ENCODE peak calls at places on chromosomes 4 and X, in four cellular contexts. F is IMR-90, H is K562, V is endothelial cell of umbilical vein. P is an unnamed sample. For H3K9me1, the result is how much of the 10 kb centered on the place peaks cover.

GRCh38 chrX:25206761-25207160 is 191.0 kb upstream of the ARX start:
- DNase-seq in F (peak), H (no peak), V (no peak), P (peak)

GRCh38 chrX:123481908-123482873 is 250.7 kb downstream of the THOC2 start:
- DNase-seq in F (peak), H (no peak), V (no peak), P (no peak)

GRCh38 chrX:133350751-133351150 is 64.5 kb downstream of the GPC4 start:
- DNase-seq in F (no peak), H (no peak), V (no peak), P (no peak)

GRCh38 chrX:54496517-54496852 is 451 bp upstream of the FGD1 start:
- DNase-seq in F (no peak), H (no peak), V (peak), P (no peak)

GRCh38 chrX:152276277-152276676 is 137.9 kb upstream of the MAGEA10 start:
- DNase-seq in F (no peak), H (no peak), V (no peak), P (peak)

GRCh38 chr4:71564775-71565174 is 219.1 kb downstream of the GC start:
- DNase-seq in F (no peak), H (no peak), V (no peak), P (no peak)

GRCh38 chr4:2365054-2365912 is 53.2 kb downstream of the ZFYVE28 start:
- DNase-seq in F (no peak), H (peak), V (no peak), P (no peak)

GRCh38 chr4:53601251-53601764 is 10.0 kb upstream of the LNX1 start:
- DNase-seq in F (no peak), H (no peak), V (peak), P (no peak)

GRCh38 chr4:177400030-177400429 is 42.2 kb downstream of the AGA start:
- DNase-seq in F (peak), H (no peak), V (no peak), P (no peak)

GRCh38 chrX:41334866-41335589 is 1.1 kb downstream of the DDX3X start:
- DNase-seq in F (peak), H (peak), V (peak), P (no peak)

GRCh38 chr4:21790437-21791029 is 158.0 kb downstream of the KCNIP4 start:
- DNase-seq in F (peak), H (peak), V (peak), P (no peak)

GRCh38 chr4:138707746-138708145 is 307.8 kb upstream of the NOCT start:
- DNase-seq in F (peak), H (no peak), V (no peak), P (no peak)

GRCh38 chr4:40586729-40587128 is 42.9 kb downstream of the RBM47 start:
- DNase-seq in F (no peak), H (no peak), V (no peak), P (no peak)

GRCh38 chr4:184066584-184067300 is 150.9 kb downstream of the ENPP6 start:
- DNase-seq in F (no peak), H (no peak), V (no peak), P (no peak)

GRCh38 chr4:70651864-70652506 is 14.3 kb downstream of the JCHAIN start:
- DNase-seq in F (peak), H (no peak), V (peak), P (no peak)

GRCh38 chrX:44731160-44731559 is 112.7 kb upstream of the DUSP21 start:
- DNase-seq in F (peak), H (no peak), V (no peak), P (peak)

GRCh38 chr4:4913628-4914027 is 54.2 kb downstream of the MSX1 start:
- DNase-seq in F (no peak), H (no peak), V (no peak), P (no peak)

GRCh38 chr4:176844448-176844847 is 51.7 kb upstream of the VEGFC start:
- DNase-seq in F (no peak), H (no peak), V (no peak), P (no peak)

GRCh38 chrX:70268034-70268433 is at the start of gene ARR3:
- DNase-seq in F (no peak), H (no peak), V (no peak), P (no peak)

GRCh38 chr4:104890598-104890997 is 256.1 kb upstream of the TET2 start:
- DNase-seq in F (no peak), H (no peak), V (no peak), P (no peak)

GRCh38 chr4:150251752-150252190 is 173.5 kb downstream of the DCLK2 start:
- DNase-seq in F (no peak), H (no peak), V (no peak), P (no peak)

GRCh38 chr4:8083086-8083825 is 75.4 kb downstream of the ABLIM2 start:
- DNase-seq in F (no peak), H (no peak), V (no peak), P (no peak)

GRCh38 chr4:163107754-163108153 is 58.9 kb downstream of the NAF1 start:
- DNase-seq in F (peak), H (no peak), V (peak), P (no peak)

GRCh38 chr4:153242848-153243324 is 38.6 kb downstream of the TRIM2 start:
- DNase-seq in F (no peak), H (no peak), V (no peak), P (no peak)

GRCh38 chrX:34341258-34341657 is 209.1 kb upstream of the FAM47A start:
- DNase-seq in F (no peak), H (no peak), V (peak), P (no peak)

GRCh38 chrX:28178206-28178605 is 197.0 kb upstream of the DCAF8L1 start:
- DNase-seq in F (no peak), H (no peak), V (no peak), P (no peak)

GRCh38 chr4:18568600-18568999 is 547.0 kb upstream of the LCORL start:
- DNase-seq in F (no peak), H (no peak), V (peak), P (no peak)

GRCh38 chrX:43717161-43717560 is 61.1 kb downstream of the MAOA start:
- DNase-seq in F (no peak), H (no peak), V (no peak), P (peak)

GRCh38 chrX:17878028-17878670 is 17.1 kb upstream of the RAI2 start:
- DNase-seq in F (no peak), H (no peak), V (no peak), P (no peak)

GRCh38 chr4:135050086-135050717 is 848.6 kb upstream of the PABPC4L start:
- DNase-seq in F (no peak), H (no peak), V (no peak), P (no peak)

GRCh38 chr4:3248811-3249661 is at the start of gene MSANTD1:
- DNase-seq in F (peak), H (peak), V (no peak), P (no peak)

GRCh38 chrX:54413753-54414152 is 26.5 kb upstream of the TSR2 start:
- DNase-seq in F (no peak), H (no peak), V (no peak), P (no peak)

GRCh38 chrX:24341795-24342194 is 18.6 kb upstream of the SUPT20HL1 start:
- DNase-seq in F (peak), H (no peak), V (peak), P (no peak)

DNA sequence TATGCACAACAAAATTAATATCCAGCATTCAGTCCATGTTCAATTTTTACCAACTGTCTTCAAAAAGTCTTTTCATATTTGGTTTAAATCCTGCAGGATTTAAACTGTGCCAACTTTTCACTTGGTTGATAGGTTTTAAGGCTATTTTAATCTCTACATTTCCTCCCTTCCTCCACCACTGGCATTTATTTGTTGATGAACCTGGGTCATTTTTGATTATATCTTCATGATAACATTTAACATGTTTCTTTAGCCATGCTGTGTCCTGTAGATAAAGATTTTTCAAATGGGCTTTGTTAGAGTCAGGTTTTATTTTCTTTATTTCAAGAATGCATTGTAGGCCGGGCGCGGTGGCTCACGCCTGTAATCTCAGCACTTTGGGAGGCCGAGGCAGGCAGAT is 216.4 kb downstream of the ARHGAP10 start:
- DNase-seq in F (no peak), H (no peak), V (peak), P (no peak)
- H3K9me1 ChIP-seq in F (under half), H (under half), V (under half), P (under half)

DNA sequence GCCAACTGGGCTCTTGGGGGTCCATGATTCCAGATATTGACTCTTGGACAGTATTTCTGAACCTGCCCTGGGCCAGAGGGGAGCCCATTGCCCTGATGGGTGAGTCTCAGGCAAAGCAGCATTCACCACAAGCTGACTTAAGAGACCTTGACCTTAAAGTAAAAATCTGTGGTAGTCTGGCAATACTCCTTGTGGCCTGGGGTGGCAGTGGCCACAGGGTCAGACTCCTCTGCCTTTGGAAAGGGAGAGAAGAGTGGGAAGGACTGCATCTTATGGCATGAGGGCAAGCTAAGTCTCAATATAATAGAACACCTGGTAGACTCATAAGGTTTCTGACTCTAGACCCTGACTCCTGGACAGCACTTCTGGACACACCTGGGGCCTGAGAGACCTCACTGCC is 340.3 kb upstream of the MAD2L1 start:
- DNase-seq in F (no peak), H (no peak), V (no peak), P (no peak)
- H3K9me1 ChIP-seq in F (under half), H (under half), V (under half), P (under half)

GRCh38 chr4:67288964-67289363 is 256.3 kb downstream of the CENPC start:
- DNase-seq in F (no peak), H (peak), V (no peak), P (no peak)

GRCh38 chr4:67291639-67292038 is 253.7 kb downstream of the CENPC start:
- DNase-seq in F (no peak), H (no peak), V (no peak), P (no peak)

GRCh38 chr4:67286724-67287123 is 258.6 kb downstream of the CENPC start:
- DNase-seq in F (no peak), H (no peak), V (no peak), P (no peak)

GRCh38 chr4:67292649-67293048 is 252.7 kb downstream of the CENPC start:
- DNase-seq in F (no peak), H (no peak), V (no peak), P (no peak)

DNA sequence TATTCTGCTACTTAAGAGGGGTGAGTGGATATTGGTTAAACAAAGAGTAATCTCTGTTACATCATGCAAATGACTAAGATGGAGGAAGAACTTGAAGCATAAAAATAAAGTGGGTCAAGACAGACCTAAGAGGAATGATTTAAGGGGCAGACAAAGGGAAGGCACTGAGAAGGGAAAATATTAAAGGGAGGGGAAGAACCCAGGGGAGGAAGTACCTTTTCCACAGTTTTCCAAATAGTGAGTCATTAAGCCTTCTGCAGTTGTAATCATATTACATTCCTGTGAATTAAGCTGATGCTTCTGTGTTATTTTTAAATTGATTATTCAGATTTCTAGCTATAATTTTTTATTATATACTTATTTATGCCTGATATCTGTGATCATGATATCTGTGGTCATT is 253.3 kb downstream of the CENPC start:
- DNase-seq in F (no peak), H (no peak), V (no peak), P (no peak)
- H3K9me1 ChIP-seq in F (under half), H (under half), V (under half), P (under half)

DNA sequence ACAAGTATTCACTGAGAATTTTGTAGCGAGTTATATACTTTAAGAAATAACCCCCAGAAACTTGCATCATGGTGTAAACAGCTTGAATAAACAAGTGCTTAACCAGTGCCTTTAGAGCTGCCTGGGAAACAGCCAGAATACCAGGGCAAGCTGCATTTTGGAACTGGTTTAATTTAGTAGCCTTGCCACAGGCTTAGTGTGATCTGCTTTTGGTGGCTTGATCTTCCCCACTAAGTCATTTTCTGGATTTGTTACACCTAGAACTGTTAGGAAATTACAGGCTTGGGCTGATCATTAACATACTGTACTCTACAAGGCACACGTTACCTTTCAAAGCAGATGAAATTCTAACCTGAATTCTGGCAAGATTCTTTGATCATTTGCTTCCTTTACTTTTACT is 35.4 kb downstream of the NPNT start:
- DNase-seq in F (no peak), H (no peak), V (no peak), P (no peak)
- H3K9me1 ChIP-seq in F (under half), H (under half), V (under half), P (under half)

DNA sequence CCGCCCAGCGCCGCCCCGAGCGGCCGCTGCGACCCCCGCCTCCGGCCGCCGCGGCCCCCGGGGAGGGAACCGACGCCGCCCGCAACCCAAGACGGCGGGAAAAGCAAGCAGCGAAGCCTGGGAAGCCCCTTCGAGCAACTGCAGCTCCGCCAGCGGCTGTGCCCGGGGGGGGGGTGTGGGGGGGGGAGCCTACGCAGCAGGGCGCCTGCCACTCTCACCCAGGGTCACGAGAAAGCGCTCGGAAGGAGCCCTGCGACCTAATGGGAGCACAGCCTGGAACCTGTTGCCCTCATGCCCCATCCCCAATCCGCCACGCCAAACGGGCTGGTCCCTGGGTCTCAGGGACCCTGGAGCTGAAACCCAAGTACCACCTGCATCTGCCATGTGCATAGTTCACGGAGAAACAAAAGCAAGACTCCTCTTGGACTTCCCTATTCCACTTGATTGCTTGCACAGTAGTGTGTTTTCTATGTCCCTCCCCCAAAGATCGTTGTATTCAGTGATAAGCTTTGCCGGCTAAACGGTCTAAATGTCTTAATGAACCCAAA is 318 bp upstream of the GAB3 start:
- DNase-seq in F (no peak), H (peak), V (no peak), P (no peak)
- H3K9me1 ChIP-seq in F (under half), H (under half), V (under half), P (under half)

GRCh38 chr4:137534516-137534915 is 2.2 kb upstream of the PCDH18 start:
- DNase-seq in F (no peak), H (no peak), V (no peak), P (no peak)
- H3K9me1 ChIP-seq in F (under half), H (under half), V (under half), P (under half)

DNA sequence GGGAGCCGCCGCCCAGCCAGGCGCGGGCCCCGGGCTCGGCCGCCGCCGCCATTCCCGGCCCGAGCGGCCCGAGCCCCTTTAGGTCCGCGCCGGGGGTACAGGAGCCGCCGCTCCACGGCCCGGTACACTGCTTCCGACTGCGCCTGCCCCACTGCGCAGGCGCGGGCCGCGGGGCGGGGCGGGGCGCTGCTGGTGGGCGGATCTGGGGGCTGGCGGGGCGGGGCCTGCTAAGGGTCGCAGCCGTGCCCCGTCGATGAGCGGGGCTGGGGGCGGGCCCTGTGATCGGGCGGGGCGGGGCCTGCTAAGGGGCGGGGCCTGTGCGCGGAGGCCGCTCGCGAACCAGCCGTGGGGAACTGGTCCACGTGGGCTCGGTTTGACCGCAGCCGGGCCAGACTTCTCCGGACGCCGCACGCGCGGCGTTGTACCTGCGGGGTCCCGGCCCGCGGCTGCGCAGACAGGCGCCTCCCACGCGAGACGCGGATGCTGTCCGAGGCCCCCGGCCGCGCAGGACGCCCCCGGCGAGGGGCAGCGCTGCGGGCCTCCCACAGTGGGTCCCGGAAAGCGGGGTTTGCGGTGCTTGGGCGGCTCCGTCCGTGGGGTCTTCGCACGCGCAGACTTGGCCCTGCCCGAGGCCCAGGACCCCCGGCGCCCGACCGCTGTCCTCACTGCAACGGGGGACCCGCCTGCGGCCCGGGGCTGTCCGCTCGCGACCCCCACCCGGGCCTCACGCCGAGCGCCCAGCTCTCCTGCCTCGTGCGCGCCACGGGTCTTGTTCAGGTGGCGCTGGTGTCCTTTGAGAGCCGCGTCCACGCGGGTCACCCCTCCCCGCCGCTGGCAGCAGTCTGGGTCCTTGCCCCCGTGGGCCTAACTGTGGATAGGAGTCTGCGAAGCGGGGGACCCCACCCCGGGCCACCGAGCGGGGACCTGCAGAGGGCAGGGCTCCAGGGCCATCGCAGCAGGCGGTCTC is at the start of gene DGKQ:
- DNase-seq in F (peak), H (peak), V (peak), P (no peak)
- H3K9me1 ChIP-seq in F (under half), H (under half), V (under half), P (under half)

P was measured in keratinocyte.